ENCODE peak calls at places on chromosomes 6 and 20, in nine cellular contexts. D, Z, S, E, G, B, P, U and W are unnamed samples. For H3K27me3 and H3K4me1, the result is how much of the 10 kb centered on the place peaks cover.

GRCh38 chr6:18323935-18324707 is 59.8 kb upstream of the DEK start:
- DNase-seq in B (peak), S (no peak), Z (peak), G (no peak), E (no peak), U (peak), P (no peak), D (peak), W (no peak)

GRCh38 chr6:101001607-101002006 is 120.5 kb upstream of the ASCC3 start:
- DNase-seq in U (no peak), G (no peak), E (no peak), Z (no peak), B (no peak), P (no peak), S (no peak), D (no peak), W (no peak)

GRCh38 chr20:41242352-41242751 is 75.2 kb downstream of the ZHX3 start:
- DNase-seq in U (no peak), P (no peak), S (no peak), Z (no peak), D (no peak), B (no peak), G (no peak), E (no peak), W (no peak)

GRCh38 chr6:158856261-158856660 is 37.1 kb upstream of the EZR start:
- DNase-seq in U (no peak), D (no peak), P (no peak), G (no peak), E (no peak), Z (no peak), S (no peak), B (no peak), W (no peak)

GRCh38 chr6:148240463-148240845 is 102.2 kb upstream of the SASH1 start:
- DNase-seq in D (no peak), S (no peak), B (no peak), E (no peak), G (no peak), Z (no peak), U (no peak), P (no peak), W (peak)

GRCh38 chr6:23656257-23656731 is 469.7 kb upstream of the NRSN1 start:
- DNase-seq in G (no peak), D (peak), S (no peak), B (peak), Z (no peak), U (no peak), E (no peak), P (no peak), W (no peak)

GRCh38 chr20:35446356-35447078 is 8.5 kb upstream of the GDF5 start:
- DNase-seq in S (no peak), E (no peak), B (no peak), D (no peak), P (no peak), Z (no peak), U (no peak), G (no peak), W (no peak)

GRCh38 chr6:156916108-156916801 is 139.1 kb downstream of the ARID1B start:
- DNase-seq in E (no peak), Z (no peak), S (no peak), D (no peak), U (no peak), P (no peak), G (no peak), B (no peak), W (no peak)

GRCh38 chr20:17943343-17943742 is 25.3 kb downstream of the SNX5 start:
- DNase-seq in D (no peak), E (no peak), Z (no peak), U (no peak), B (no peak), S (no peak), G (no peak), P (no peak), W (no peak)

GRCh38 chr20:38210741-38211140 is 45.7 kb upstream of the TGM2 start:
- DNase-seq in B (no peak), Z (no peak), G (no peak), P (no peak), E (no peak), D (no peak), U (no peak), S (no peak), W (no peak)

GRCh38 chr20:1500496-1500895 is 9.3 kb upstream of the SIRPB2 start:
- DNase-seq in B (no peak), D (peak), S (no peak), U (no peak), Z (no peak), P (no peak), G (no peak), E (no peak), W (no peak)

GRCh38 chr20:53757472-53757913 is 163.9 kb upstream of the ZNF217 start:
- DNase-seq in Z (no peak), D (no peak), U (no peak), P (no peak), G (no peak), B (no peak), E (no peak), S (no peak), W (no peak)

GRCh38 chr6:36610576-36611336 is 16.6 kb downstream of the SRSF3 start:
- DNase-seq in G (no peak), Z (no peak), B (no peak), U (no peak), S (no peak), P (no peak), E (no peak), D (no peak), W (no peak)

GRCh38 chr6:118652051-118652699 is 784 bp upstream of the CEP85L start:
- DNase-seq in S (no peak), Z (no peak), G (no peak), D (peak), B (no peak), U (no peak), E (no peak), P (no peak), W (no peak)

GRCh38 chr20:33351696-33352095 is 49.6 kb downstream of the CDK5RAP1 start:
- DNase-seq in U (no peak), S (no peak), Z (no peak), E (no peak), G (no peak), B (no peak), P (no peak), D (peak), W (no peak)

GRCh38 chr6:105424177-105424783 is 21.4 kb upstream of the PREP start:
- DNase-seq in Z (peak), B (peak), E (peak), D (peak), P (peak), G (no peak), U (peak), S (peak), W (no peak)

GRCh38 chr6:141483561-141484061 is 649.1 kb upstream of the GJE1 start:
- DNase-seq in U (peak), E (peak), D (no peak), Z (no peak), S (peak), G (no peak), P (no peak), B (peak), W (no peak)

GRCh38 chr6:165988757-165989456 is 178.7 kb downstream of the TBXT start:
- DNase-seq in Z (no peak), P (no peak), S (no peak), D (no peak), G (no peak), E (no peak), B (no peak), U (no peak), W (no peak)

GRCh38 chr6:17280552-17281090 is 540 bp upstream of the RBM24 start:
- DNase-seq in B (peak), P (no peak), D (peak), Z (no peak), G (peak), U (no peak), S (no peak), E (peak), W (no peak)

GRCh38 chr6:1535295-1535694 is 74.4 kb upstream of the FOXC1 start:
- DNase-seq in G (no peak), S (peak), U (peak), E (no peak), Z (no peak), P (no peak), D (peak), B (no peak), W (no peak)

GRCh38 chr6:35055906-35056305 is 85.2 kb downstream of the TCP11 start:
- DNase-seq in U (no peak), S (no peak), P (no peak), B (no peak), G (no peak), E (no peak), Z (no peak), D (no peak), W (no peak)

GRCh38 chr6:149150999-149151398 is 166.5 kb upstream of the TAB2 start:
- DNase-seq in E (no peak), D (no peak), U (no peak), P (no peak), G (no peak), B (no peak), S (no peak), Z (no peak), W (peak)

GRCh38 chr6:20827798-20828197 is 293.5 kb downstream of the CDKAL1 start:
- DNase-seq in Z (no peak), S (no peak), U (no peak), P (no peak), B (no peak), G (no peak), D (no peak), E (no peak), W (no peak)

GRCh38 chr20:47784599-47785320 is 521 bp downstream of the SULF2 start:
- DNase-seq in E (peak), U (no peak), G (no peak), P (no peak), D (peak), B (peak), Z (no peak), S (no peak), W (no peak)

GRCh38 chr20:51739722-51740249 is 28.4 kb downstream of the ATP9A start:
- DNase-seq in B (no peak), E (no peak), U (no peak), Z (no peak), G (no peak), D (no peak), P (no peak), S (no peak), W (no peak)

GRCh38 chr6:56101141-56101553 is 146.2 kb downstream of the COL21A1 start:
- DNase-seq in Z (peak), S (no peak), U (no peak), P (no peak), E (no peak), D (no peak), B (peak), G (no peak), W (no peak)

GRCh38 chr20:31440012-31440659 is at the start of gene DEFB123:
- DNase-seq in G (no peak), E (no peak), D (no peak), P (no peak), S (no peak), U (no peak), Z (no peak), B (no peak), W (no peak)

GRCh38 chr6:47836639-47837038 is 54.8 kb downstream of the OPN5 start:
- DNase-seq in U (no peak), G (no peak), P (no peak), E (no peak), D (no peak), S (no peak), B (no peak), Z (no peak), W (no peak)

GRCh38 chr6:73797861-73798260 is 101.9 kb downstream of the CD109 start:
- DNase-seq in P (no peak), G (no peak), U (no peak), E (no peak), S (no peak), D (no peak), Z (no peak), B (no peak), W (no peak)

GRCh38 chr6:36678488-36679042 is at the start of gene CDKN1A:
- DNase-seq in U (peak), D (peak), S (peak), P (no peak), B (peak), E (peak), G (peak), Z (peak), W (peak)

GRCh38 chr6:31272431-31272830 is 539 bp upstream of the HLA-C start:
- DNase-seq in S (peak), B (no peak), D (peak), U (no peak), Z (no peak), P (no peak), E (no peak), G (no peak), W (no peak)

GRCh38 chr20:23907579-23907978 is 28.0 kb upstream of the CST5 start:
- DNase-seq in S (no peak), D (no peak), G (no peak), Z (no peak), E (no peak), U (no peak), B (no peak), P (no peak), W (no peak)

GRCh38 chr6:85641522-85641915 is 1.2 kb downstream of the SYNCRIP start:
- DNase-seq in B (peak), P (no peak), S (no peak), E (no peak), U (no peak), Z (no peak), G (no peak), D (no peak), W (no peak)

GRCh38 chr6:107820571-107821261 is 3.4 kb downstream of the SCML4 start:
- DNase-seq in G (no peak), Z (no peak), D (peak), P (no peak), S (peak), E (no peak), B (peak), U (peak), W (peak)

GRCh38 chr20:20411382-20411781 is 43.5 kb downstream of the INSM1 start:
- DNase-seq in P (no peak), E (no peak), B (no peak), Z (no peak), G (no peak), D (peak), S (no peak), U (no peak), W (no peak)

GRCh38 chr6:106097368-106098231 is 11.5 kb downstream of the PRDM1 start:
- DNase-seq in U (peak), Z (no peak), B (peak), E (peak), G (no peak), S (peak), D (peak), P (no peak), W (peak)

GRCh38 chr6:50966532-50966931 is 147.9 kb downstream of the TFAP2B start:
- DNase-seq in B (no peak), E (no peak), S (no peak), Z (no peak), D (no peak), P (no peak), G (no peak), U (no peak), W (no peak)

GRCh38 chr20:62101078-62101477 is 21.2 kb upstream of the LSM14B start:
- DNase-seq in P (no peak), Z (no peak), G (no peak), U (no peak), D (no peak), B (no peak), S (no peak), E (no peak), W (no peak)

GRCh38 chr20:62096421-62097380 is 25.6 kb upstream of the LSM14B start:
- DNase-seq in U (no peak), B (no peak), P (no peak), D (no peak), S (no peak), E (no peak), Z (no peak), G (no peak), W (no peak)

GRCh38 chr20:62103508-62104233 is 18.6 kb upstream of the LSM14B start:
- DNase-seq in B (no peak), P (no peak), Z (no peak), D (no peak), U (no peak), E (no peak), S (no peak), G (no peak), W (no peak)

GRCh38 chr20:62097881-62098407 is 24.3 kb upstream of the LSM14B start:
- DNase-seq in E (no peak), S (no peak), U (no peak), G (no peak), B (no peak), D (no peak), P (no peak), Z (no peak), W (no peak)
- H3K27me3 ChIP-seq in E (under half), S (under half), U (under half), G (under half), B (under half), D (under half), P (under half), Z (under half), W (under half)

GRCh38 chr6:41937472-41937871 is 4.1 kb downstream of the CCND3 start:
- DNase-seq in U (no peak), P (no peak), S (no peak), B (no peak), G (no peak), Z (no peak), E (no peak), D (no peak), W (no peak)

GRCh38 chr6:41939091-41939847 is 2.3 kb downstream of the CCND3 start:
- DNase-seq in Z (no peak), P (no peak), U (no peak), G (peak), B (no peak), S (no peak), D (peak), E (peak), W (peak)

GRCh38 chr6:41936073-41936837 is 5.4 kb downstream of the CCND3 start:
- DNase-seq in U (peak), Z (peak), D (peak), P (no peak), G (peak), B (peak), E (peak), S (peak), W (no peak)

GRCh38 chr6:41938590-41938989 is 3.0 kb downstream of the CCND3 start:
- DNase-seq in S (no peak), G (no peak), Z (no peak), E (no peak), U (peak), D (no peak), B (no peak), P (no peak), W (no peak)

DNA sequence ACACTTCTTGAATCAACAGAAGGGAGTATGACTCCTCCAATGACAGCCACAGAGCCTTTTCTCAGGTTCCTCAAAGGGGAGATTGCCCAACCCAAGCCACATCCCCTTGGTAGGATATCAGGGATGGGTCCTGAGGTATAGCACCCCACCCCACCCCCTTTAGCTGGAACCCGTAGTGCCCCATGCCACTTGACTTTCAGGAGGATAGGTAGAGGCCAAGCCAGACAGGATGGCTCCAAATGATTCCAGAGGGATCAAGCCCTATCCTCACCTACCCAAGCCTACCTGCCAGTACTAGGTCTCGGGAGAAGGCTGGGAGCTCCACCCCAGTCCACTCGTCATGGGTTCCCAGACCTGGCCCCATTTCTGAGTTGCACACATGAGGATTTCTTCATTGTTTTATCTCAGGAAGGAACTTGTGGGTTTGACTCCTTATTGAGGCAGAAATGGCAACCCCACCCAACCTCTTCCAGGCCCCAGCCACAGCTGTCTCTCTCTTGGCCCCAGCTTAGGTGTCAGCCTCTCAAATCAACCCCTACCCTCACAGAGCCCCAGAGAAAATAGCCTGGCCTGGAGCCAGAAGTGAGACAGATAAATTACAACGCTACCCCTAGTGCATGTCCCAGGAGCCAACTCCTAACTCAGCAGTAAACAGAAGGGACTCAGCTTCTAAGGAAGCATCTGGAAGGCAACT is 3.6 kb downstream of the CCND3 start:
- DNase-seq in Z (no peak), D (no peak), P (no peak), B (no peak), S (peak), U (peak), E (no peak), G (peak), W (no peak)
- H3K4me1 ChIP-seq in Z (under half), D (under half), P (under half), B (under half), S (half or more), U (half or more), E (half or more), G (under half), W (half or more)

GRCh38 chr6:169160855-169161560 is 92.6 kb downstream of the THBS2 start:
- DNase-seq in S (no peak), Z (no peak), P (no peak), U (no peak), B (no peak), G (peak), D (no peak), E (no peak), W (peak)
- H3K27me3 ChIP-seq in S (under half), Z (under half), P (under half), U (under half), B (under half), G (under half), D (under half), E (under half), W (under half)

GRCh38 chr20:50394569-50394968 is 115.6 kb upstream of the PTPN1 start:
- DNase-seq in S (no peak), P (no peak), Z (no peak), E (no peak), D (no peak), U (no peak), G (no peak), B (no peak), W (no peak)

GRCh38 chr20:50393990-50394561 is 116.1 kb upstream of the PTPN1 start:
- DNase-seq in Z (no peak), G (no peak), B (no peak), P (no peak), U (no peak), S (no peak), E (no peak), D (no peak), W (no peak)

GRCh38 chr20:50392138-50392866 is 117.9 kb upstream of the PTPN1 start:
- DNase-seq in G (no peak), B (no peak), S (no peak), U (peak), Z (no peak), E (no peak), D (no peak), P (no peak), W (no peak)

GRCh38 chr20:50391444-50392137 is 118.6 kb upstream of the PTPN1 start:
- DNase-seq in E (no peak), D (no peak), B (no peak), U (no peak), P (no peak), S (no peak), G (no peak), Z (no peak), W (no peak)

GRCh38 chr20:50393242-50393641 is 116.9 kb upstream of the PTPN1 start:
- DNase-seq in P (no peak), U (no peak), D (no peak), E (no peak), B (no peak), S (no peak), G (no peak), Z (no peak), W (no peak)
- H3K4me1 ChIP-seq in P (under half), U (under half), D (under half), E (under half), B (under half), S (under half), G (under half), Z (under half), W (under half)

GRCh38 chr6:52276130-52276529 is 8.4 kb downstream of the MCM3 start:
- DNase-seq in P (no peak), G (no peak), U (no peak), D (no peak), B (no peak), S (no peak), Z (no peak), E (no peak), W (no peak)

DNA sequence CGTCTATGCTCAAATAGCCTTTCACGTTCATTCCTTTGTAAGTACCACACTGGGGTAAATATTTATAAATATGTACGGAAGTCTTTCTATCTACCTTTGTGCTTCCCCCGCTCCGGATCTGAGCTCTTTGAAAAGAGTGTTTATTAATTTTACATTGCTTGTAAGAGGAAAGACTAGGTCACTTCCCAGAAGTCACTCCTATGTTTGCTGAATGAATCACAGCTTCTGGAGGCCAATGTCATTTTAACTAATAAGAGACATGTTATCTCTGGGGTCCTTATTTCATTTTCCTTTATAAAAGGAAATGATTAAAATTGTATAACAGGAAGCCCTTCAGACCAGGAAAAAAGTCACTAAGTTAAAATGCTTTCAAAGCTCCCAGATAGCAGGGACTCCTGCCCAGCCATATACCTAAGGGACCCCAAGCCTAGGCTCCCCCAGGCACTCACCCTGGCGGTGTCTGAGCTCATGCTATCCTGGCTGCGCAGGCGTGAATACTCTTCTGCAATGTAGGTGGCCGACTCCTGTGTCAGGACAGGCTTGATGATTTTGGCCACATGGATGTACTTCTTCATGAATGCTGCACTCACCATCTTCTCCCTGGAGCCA is 12.6 kb downstream of the MCM3 start:
- DNase-seq in D (no peak), B (no peak), P (no peak), G (no peak), E (no peak), Z (no peak), S (no peak), U (no peak), W (no peak)
- H3K27me3 ChIP-seq in D (under half), B (under half), P (under half), G (under half), E (under half), Z (under half), S (under half), U (under half), W (under half)

GRCh38 chr6:125810435-125810834 is 19.7 kb downstream of the NCOA7 start:
- DNase-seq in P (no peak), D (no peak), E (no peak), G (no peak), U (no peak), B (peak), S (no peak), Z (no peak), W (no peak)
- H3K4me1 ChIP-seq in P (under half), D (under half), E (under half), G (under half), U (half or more), B (under half), S (under half), Z (under half), W (under half)